ENCODE peak calls at places on chromosomes 12 and 14, in six cellular contexts. One of them, this sample, is unnamed.

GRCh38 chr12:85874064-85874463 is at the start of gene NTS:
- DNase-seq in A549: peak
- DNase-seq in HepG2: no peak
- DNase-seq in K562: no peak
- DNase-seq in H1: no peak
- DNase-seq in endothelial cell of umbilical vein: no peak
- DNase-seq in this sample: no peak

GRCh38 chr12:127284870-127285431 is 982.0 kb upstream of the TMEM132C start:
- DNase-seq in A549: no peak
- DNase-seq in HepG2: no peak
- DNase-seq in K562: no peak
- DNase-seq in H1: no peak
- DNase-seq in endothelial cell of umbilical vein: peak
- DNase-seq in this sample: no peak

GRCh38 chr14:95683793-95684192 is 2.4 kb upstream of the TCL1B start:
- DNase-seq in A549: peak
- DNase-seq in HepG2: peak
- DNase-seq in K562: peak
- DNase-seq in H1: peak
- DNase-seq in endothelial cell of umbilical vein: no peak
- DNase-seq in this sample: peak

GRCh38 chr12:272942-273906 is 10.6 kb upstream of the SLC6A13 start:
- DNase-seq in A549: no peak
- DNase-seq in HepG2: no peak
- DNase-seq in K562: no peak
- DNase-seq in H1: no peak
- DNase-seq in endothelial cell of umbilical vein: peak
- DNase-seq in this sample: no peak

GRCh38 chr14:79281244-79282199 is 929.8 kb downstream of the DIO2 start:
- DNase-seq in A549: no peak
- DNase-seq in HepG2: no peak
- DNase-seq in K562: no peak
- DNase-seq in H1: peak
- DNase-seq in endothelial cell of umbilical vein: no peak
- DNase-seq in this sample: no peak

GRCh38 chr12:12240671-12241345 is 26.0 kb downstream of the LRP6 start:
- DNase-seq in A549: peak
- DNase-seq in HepG2: peak
- DNase-seq in K562: no peak
- DNase-seq in H1: no peak
- DNase-seq in endothelial cell of umbilical vein: peak
- DNase-seq in this sample: no peak

GRCh38 chr12:107385518-107385917 is 292.2 kb upstream of the CRY1 start:
- DNase-seq in A549: peak
- DNase-seq in HepG2: no peak
- DNase-seq in K562: no peak
- DNase-seq in H1: no peak
- DNase-seq in endothelial cell of umbilical vein: no peak
- DNase-seq in this sample: no peak

GRCh38 chr12:49703647-49704137 is 3.5 kb downstream of the FMNL3 start:
- DNase-seq in A549: no peak
- DNase-seq in HepG2: no peak
- DNase-seq in K562: peak
- DNase-seq in H1: no peak
- DNase-seq in endothelial cell of umbilical vein: peak
- DNase-seq in this sample: no peak

GRCh38 chr12:110281549-110282342 is 699 bp downstream of the ATP2A2 start:
- DNase-seq in A549: peak
- DNase-seq in HepG2: no peak
- DNase-seq in K562: peak
- DNase-seq in H1: peak
- DNase-seq in endothelial cell of umbilical vein: peak
- DNase-seq in this sample: peak

GRCh38 chr14:93054876-93055275 is 60.8 kb downstream of the ITPK1 start:
- DNase-seq in A549: no peak
- DNase-seq in HepG2: no peak
- DNase-seq in K562: no peak
- DNase-seq in H1: no peak
- DNase-seq in endothelial cell of umbilical vein: no peak
- DNase-seq in this sample: no peak

GRCh38 chr12:96427269-96427729 is 27.1 kb upstream of the CDK17 start:
- DNase-seq in A549: peak
- DNase-seq in HepG2: peak
- DNase-seq in K562: no peak
- DNase-seq in H1: no peak
- DNase-seq in endothelial cell of umbilical vein: peak
- DNase-seq in this sample: no peak

DNA sequence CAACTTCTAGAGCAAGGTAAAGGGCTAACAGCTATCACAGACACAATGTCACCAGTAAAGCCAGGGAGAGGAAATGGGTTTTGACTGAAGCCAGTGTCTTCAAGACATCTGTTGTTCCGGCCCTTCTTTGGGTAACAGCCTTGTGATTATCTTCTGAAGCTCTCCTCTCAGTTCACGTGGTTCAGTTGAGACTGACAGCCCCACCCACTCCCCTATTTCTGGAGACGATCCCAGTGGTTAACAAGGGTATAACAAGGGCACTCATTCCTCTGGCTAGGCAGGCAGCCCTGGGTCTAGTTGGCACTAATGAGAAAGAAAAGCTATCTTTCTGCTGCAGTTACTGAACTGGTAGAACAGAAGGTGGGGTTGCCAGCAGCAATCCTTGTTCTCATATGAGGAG is 6.9 kb downstream of the GNPTAB start:
- DNase-seq in A549: peak
- DNase-seq in HepG2: peak
- DNase-seq in K562: peak
- DNase-seq in H1: peak
- DNase-seq in endothelial cell of umbilical vein: peak
- DNase-seq in this sample: peak
- TF ChIP-seq MAX in A549: no peak
- TF ChIP-seq MAX in HepG2: no peak
- TF ChIP-seq MAX in K562: no peak
- TF ChIP-seq MAX in H1: peak
- TF ChIP-seq MAX in endothelial cell of umbilical vein: no peak
- TF ChIP-seq MAX in this sample: no peak

GRCh38 chr14:104370256-104370870 is 209.2 kb upstream of the C14orf180 start:
- DNase-seq in A549: peak
- DNase-seq in HepG2: peak
- DNase-seq in K562: peak
- DNase-seq in H1: peak
- DNase-seq in endothelial cell of umbilical vein: peak
- DNase-seq in this sample: peak
- TF ChIP-seq JUN in A549: no peak
- TF ChIP-seq JUN in HepG2: no peak
- TF ChIP-seq JUN in K562: no peak
- TF ChIP-seq JUN in H1: no peak
- TF ChIP-seq JUN in endothelial cell of umbilical vein: no peak
- TF ChIP-seq JUN in this sample: no peak

DNA sequence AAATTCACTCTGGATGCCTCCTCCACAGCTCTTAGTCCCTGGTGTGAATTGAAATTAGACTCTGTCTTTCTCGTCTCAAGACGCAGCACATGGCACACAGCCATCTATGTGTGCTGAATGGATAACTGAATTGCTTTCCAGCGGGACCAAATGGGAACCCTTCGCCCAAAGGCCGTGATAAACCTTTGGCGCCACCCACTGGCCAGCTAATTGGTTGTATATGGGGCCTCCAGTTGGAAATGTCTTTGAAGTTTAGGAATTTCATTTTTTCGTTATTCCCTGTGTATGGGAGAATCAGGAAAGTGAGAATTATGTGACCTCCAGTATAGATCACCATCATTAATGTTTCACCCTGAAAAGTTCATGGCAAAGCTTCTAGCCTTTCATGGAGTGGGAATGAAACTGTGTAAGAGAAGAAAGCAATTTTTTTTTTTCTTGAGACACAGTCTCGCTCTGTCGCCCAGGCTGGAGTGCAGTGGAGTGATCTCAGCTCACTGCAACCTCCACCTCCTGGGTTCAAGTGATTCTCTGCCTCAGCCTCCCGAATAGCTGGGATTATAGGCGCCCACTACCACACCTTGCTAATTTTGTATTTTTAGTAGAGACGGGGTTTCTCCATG is 9.8 kb upstream of the HSP90AA1 start:
- DNase-seq in A549: peak
- DNase-seq in HepG2: peak
- DNase-seq in K562: peak
- DNase-seq in H1: peak
- DNase-seq in endothelial cell of umbilical vein: peak
- DNase-seq in this sample: peak
- TF ChIP-seq MAX in A549: no peak
- TF ChIP-seq MAX in HepG2: no peak
- TF ChIP-seq MAX in K562: no peak
- TF ChIP-seq MAX in H1: peak
- TF ChIP-seq MAX in endothelial cell of umbilical vein: no peak
- TF ChIP-seq MAX in this sample: no peak

GRCh38 chr14:54339771-54340170 is 57.0 kb upstream of the CDKN3 start:
- DNase-seq in A549: no peak
- DNase-seq in HepG2: no peak
- DNase-seq in K562: no peak
- DNase-seq in H1: no peak
- DNase-seq in endothelial cell of umbilical vein: no peak
- DNase-seq in this sample: no peak
- TF ChIP-seq JUN in A549: no peak
- TF ChIP-seq JUN in HepG2: no peak
- TF ChIP-seq JUN in K562: no peak
- TF ChIP-seq JUN in H1: no peak
- TF ChIP-seq JUN in endothelial cell of umbilical vein: no peak
- TF ChIP-seq JUN in this sample: no peak

GRCh38 chr14:86027990-86028389 is 498.0 kb downstream of the FLRT2 start:
- DNase-seq in A549: no peak
- DNase-seq in HepG2: no peak
- DNase-seq in K562: no peak
- DNase-seq in H1: no peak
- DNase-seq in endothelial cell of umbilical vein: no peak
- DNase-seq in this sample: no peak

GRCh38 chr14:86022031-86022629 is 492.2 kb downstream of the FLRT2 start:
- DNase-seq in A549: no peak
- DNase-seq in HepG2: no peak
- DNase-seq in K562: no peak
- DNase-seq in H1: no peak
- DNase-seq in endothelial cell of umbilical vein: no peak
- DNase-seq in this sample: no peak
- TF ChIP-seq MAX in A549: no peak
- TF ChIP-seq MAX in HepG2: no peak
- TF ChIP-seq MAX in K562: no peak
- TF ChIP-seq MAX in H1: no peak
- TF ChIP-seq MAX in endothelial cell of umbilical vein: no peak
- TF ChIP-seq MAX in this sample: no peak

GRCh38 chr12:80230068-80230467 is 130.7 kb downstream of the OTOGL start:
- DNase-seq in A549: no peak
- DNase-seq in HepG2: no peak
- DNase-seq in K562: no peak
- DNase-seq in H1: no peak
- DNase-seq in endothelial cell of umbilical vein: peak
- DNase-seq in this sample: peak
- TF ChIP-seq JUN in A549: no peak
- TF ChIP-seq JUN in HepG2: no peak
- TF ChIP-seq JUN in K562: no peak
- TF ChIP-seq JUN in H1: no peak
- TF ChIP-seq JUN in endothelial cell of umbilical vein: no peak
- TF ChIP-seq JUN in this sample: no peak

GRCh38 chr12:14410841-14411569 is 45.5 kb downstream of the ATF7IP start:
- DNase-seq in A549: no peak
- DNase-seq in HepG2: no peak
- DNase-seq in K562: no peak
- DNase-seq in H1: no peak
- DNase-seq in endothelial cell of umbilical vein: peak
- DNase-seq in this sample: no peak

GRCh38 chr12:14403293-14403692 is 37.8 kb downstream of the ATF7IP start:
- DNase-seq in A549: no peak
- DNase-seq in HepG2: no peak
- DNase-seq in K562: no peak
- DNase-seq in H1: no peak
- DNase-seq in endothelial cell of umbilical vein: no peak
- DNase-seq in this sample: no peak

GRCh38 chr12:14403711-14404164 is 38.3 kb downstream of the ATF7IP start:
- DNase-seq in A549: peak
- DNase-seq in HepG2: no peak
- DNase-seq in K562: no peak
- DNase-seq in H1: no peak
- DNase-seq in endothelial cell of umbilical vein: peak
- DNase-seq in this sample: no peak

GRCh38 chr12:14410177-14410576 is 44.7 kb downstream of the ATF7IP start:
- DNase-seq in A549: no peak
- DNase-seq in HepG2: no peak
- DNase-seq in K562: no peak
- DNase-seq in H1: no peak
- DNase-seq in endothelial cell of umbilical vein: no peak
- DNase-seq in this sample: no peak

DNA sequence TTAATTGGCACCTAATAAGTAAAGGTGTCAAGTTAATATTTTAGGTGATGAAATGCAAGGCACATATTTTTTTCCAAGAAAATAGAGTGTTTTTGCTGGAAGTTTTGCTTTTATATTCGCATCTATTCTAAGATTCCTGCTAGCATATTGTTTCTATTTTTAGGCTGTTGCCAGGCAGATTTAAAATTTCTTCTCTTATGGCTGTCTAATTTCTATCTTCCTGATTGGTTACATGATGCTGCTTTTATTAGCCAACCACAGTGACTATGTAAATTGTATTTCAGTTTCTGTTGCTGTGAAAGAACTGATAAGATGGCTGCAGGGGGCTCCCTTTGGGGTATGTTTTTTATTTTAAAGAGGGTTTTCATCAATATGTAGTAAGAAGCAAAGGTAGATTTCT is 42.7 kb downstream of the ATF7IP start:
- DNase-seq in A549: peak
- DNase-seq in HepG2: no peak
- DNase-seq in K562: peak
- DNase-seq in H1: no peak
- DNase-seq in endothelial cell of umbilical vein: peak
- DNase-seq in this sample: no peak
- TF ChIP-seq MAX in A549: no peak
- TF ChIP-seq MAX in HepG2: no peak
- TF ChIP-seq MAX in K562: no peak
- TF ChIP-seq MAX in H1: no peak
- TF ChIP-seq MAX in endothelial cell of umbilical vein: no peak
- TF ChIP-seq MAX in this sample: no peak